ENCODE peak calls at places on chromosomes 2 and 18, in nine cellular contexts. F is stomach, R is transverse colon, C is Panc1, A is prostate gland, W is spleen, Y is HCT116, G is suprapubic skin, M is GM23338. S is an unnamed sample. For H3K4me1, the result is how much of the 10 kb centered on the place peaks cover.

GRCh38 chr18:22840606-22841144 is 92.5 kb upstream of the RBBP8 start:
- DNase-seq in G (no peak), Y (no peak), C (no peak), M (no peak), A (no peak), W (no peak), F (no peak), R (no peak), S (no peak)

GRCh38 chr2:165114345-165114943 is 89.4 kb downstream of the SCN3A start:
- DNase-seq in A (no peak), C (no peak), G (no peak), W (no peak), F (no peak), M (no peak), R (no peak), Y (no peak), S (no peak)

GRCh38 chr2:229571243-229571642 is 143.1 kb downstream of the DNER start:
- DNase-seq in G (no peak), R (no peak), F (no peak), C (no peak), Y (no peak), A (no peak), W (no peak), M (no peak), S (no peak)

GRCh38 chr2:159317392-159318088 is 31.0 kb upstream of the WDSUB1 start:
- DNase-seq in G (no peak), W (no peak), Y (no peak), M (no peak), R (no peak), C (no peak), F (no peak), A (no peak), S (no peak)

GRCh38 chr2:215764441-215765048 is 248.8 kb downstream of the MREG start:
- DNase-seq in W (no peak), R (no peak), M (no peak), G (no peak), A (no peak), F (no peak), Y (no peak), C (no peak), S (no peak)

GRCh38 chr2:209501579-209501978 is 77.7 kb downstream of the MAP2 start:
- DNase-seq in M (no peak), F (no peak), C (no peak), R (no peak), Y (no peak), A (no peak), G (no peak), W (no peak), S (no peak)

GRCh38 chr2:128392207-128392606 is 73.5 kb upstream of the HS6ST1 start:
- DNase-seq in G (no peak), R (no peak), F (no peak), C (no peak), M (no peak), W (no peak), Y (no peak), A (no peak), S (no peak)

GRCh38 chr2:869357-869871 is 81.2 kb upstream of the SNTG2 start:
- DNase-seq in W (no peak), F (no peak), G (no peak), Y (no peak), A (no peak), R (no peak), M (no peak), C (no peak), S (no peak)

GRCh38 chr2:42959148-42959992 is 167.0 kb upstream of the HAAO start:
- DNase-seq in R (no peak), M (no peak), F (no peak), G (no peak), Y (no peak), W (no peak), A (no peak), C (no peak), S (no peak)

GRCh38 chr2:25711641-25712369 is 38.4 kb upstream of the DTNB start:
- DNase-seq in G (no peak), R (no peak), Y (no peak), C (no peak), F (no peak), M (no peak), A (no peak), W (peak), S (no peak)

GRCh38 chr2:38308821-38309220 is 68.3 kb downstream of the ATL2 start:
- DNase-seq in G (no peak), W (no peak), C (no peak), R (no peak), Y (no peak), M (no peak), F (no peak), A (no peak), S (no peak)

GRCh38 chr2:196515608-196516007 is 123.9 kb upstream of the CCDC150 start:
- DNase-seq in R (no peak), W (no peak), M (no peak), G (no peak), A (no peak), F (no peak), C (no peak), Y (no peak), S (no peak)

GRCh38 chr2:45237128-45237527 is 227.9 kb upstream of the SIX2 start:
- DNase-seq in A (no peak), W (no peak), C (no peak), R (no peak), M (no peak), Y (no peak), F (no peak), G (no peak), S (no peak)

GRCh38 chr2:70247364-70248144 is 874 bp downstream of the TIA1 start:
- DNase-seq in A (no peak), C (no peak), F (no peak), W (no peak), G (no peak), Y (no peak), R (no peak), M (no peak), S (no peak)

GRCh38 chr18:78511666-78512065 is 468.0 kb upstream of the SALL3 start:
- DNase-seq in G (no peak), R (no peak), A (no peak), Y (no peak), M (no peak), W (no peak), C (no peak), F (no peak), S (no peak)

GRCh38 chr2:173669271-173669853 is 295.8 kb downstream of the SP3 start:
- DNase-seq in R (no peak), Y (no peak), G (no peak), M (no peak), W (no peak), C (no peak), F (no peak), A (no peak), S (no peak)

GRCh38 chr2:38935568-38936172 is 46.0 kb downstream of the ARHGEF33 start:
- DNase-seq in F (no peak), M (no peak), Y (no peak), G (no peak), C (no peak), W (no peak), R (no peak), A (no peak), S (no peak)

GRCh38 chr18:13500891-13501887 is 225.2 kb downstream of the FAM210A start:
- DNase-seq in Y (no peak), M (peak), G (no peak), A (peak), R (peak), W (no peak), C (no peak), F (peak), S (no peak)

GRCh38 chr2:25480561-25480960 is 138.8 kb upstream of the DNMT3A start:
- DNase-seq in C (no peak), A (no peak), Y (no peak), R (no peak), G (no peak), M (no peak), W (no peak), F (no peak), S (no peak)

GRCh38 chr2:109185801-109186570 is 57.0 kb downstream of the SH3RF3 start:
- DNase-seq in C (no peak), F (no peak), R (peak), M (no peak), W (no peak), Y (no peak), A (no peak), G (no peak), S (no peak)

GRCh38 chr2:26590439-26590838 is 50.7 kb downstream of the CIB4 start:
- DNase-seq in M (no peak), F (no peak), C (no peak), Y (no peak), W (peak), R (no peak), G (no peak), A (no peak), S (no peak)

GRCh38 chr18:69397096-69397495 is 3.6 kb upstream of the DOK6 start:
- DNase-seq in Y (peak), G (no peak), F (no peak), C (no peak), M (peak), A (no peak), R (no peak), W (no peak), S (no peak)

GRCh38 chr2:129733579-129733978 is 245.9 kb upstream of the RAB6C start:
- DNase-seq in M (no peak), C (no peak), F (no peak), Y (no peak), R (no peak), W (no peak), G (no peak), A (no peak), S (no peak)

GRCh38 chr2:60554649-60555065 is 1.2 kb upstream of the BCL11A start:
- DNase-seq in A (no peak), M (peak), R (peak), W (peak), C (no peak), F (no peak), Y (no peak), G (no peak), S (no peak)

GRCh38 chr18:23897293-23897692 is 117.3 kb upstream of the TTC39C start:
- DNase-seq in A (no peak), G (no peak), C (no peak), M (no peak), F (no peak), R (no peak), Y (no peak), W (no peak), S (no peak)

GRCh38 chr18:457120-457519 is 43.4 kb downstream of the COLEC12 start:
- DNase-seq in W (no peak), R (no peak), A (peak), Y (no peak), M (no peak), F (no peak), C (no peak), G (no peak), S (no peak)

GRCh38 chr18:32160547-32160946 is 29.3 kb upstream of the MEP1B start:
- DNase-seq in F (no peak), M (no peak), Y (peak), W (no peak), A (no peak), C (no peak), G (no peak), R (peak), S (no peak)

GRCh38 chr2:20368706-20369105 is 18.1 kb upstream of the PUM2 start:
- DNase-seq in W (no peak), M (no peak), G (no peak), A (no peak), Y (no peak), C (no peak), R (no peak), F (no peak), S (no peak)

GRCh38 chr18:70419526-70419925 is 130.7 kb downstream of the SOCS6 start:
- DNase-seq in R (no peak), M (no peak), F (no peak), A (no peak), C (no peak), G (no peak), W (no peak), Y (no peak), S (no peak)

GRCh38 chr2:176817061-176817565 is 395.5 kb upstream of the HNRNPA3 start:
- DNase-seq in F (no peak), M (peak), A (no peak), Y (no peak), W (no peak), C (no peak), R (no peak), G (no peak), S (no peak)

GRCh38 chr2:32484907-32485306 is 128.1 kb downstream of the BIRC6 start:
- DNase-seq in F (no peak), R (no peak), G (no peak), C (peak), Y (peak), M (no peak), W (no peak), A (no peak), S (no peak)

GRCh38 chr2:8457620-8458255 is 224.1 kb upstream of the ID2 start:
- DNase-seq in F (peak), M (peak), Y (no peak), C (no peak), A (no peak), R (peak), G (no peak), W (no peak), S (no peak)

GRCh38 chr2:215660687-215661086 is 224.8 kb upstream of the FN1 start:
- DNase-seq in A (no peak), M (no peak), R (no peak), F (no peak), C (no peak), Y (no peak), W (no peak), G (no peak), S (no peak)

GRCh38 chr2:168583710-168584521 is 127.8 kb downstream of the CERS6 start:
- DNase-seq in A (no peak), F (no peak), Y (no peak), M (no peak), W (no peak), G (no peak), R (peak), C (no peak), S (no peak)

GRCh38 chr2:238250896-238251295 is 11.1 kb upstream of the HES6 start:
- DNase-seq in R (no peak), G (no peak), C (no peak), F (no peak), W (peak), Y (no peak), M (no peak), A (no peak), S (no peak)

GRCh38 chr18:63016270-63016669 is 300.9 kb downstream of the PHLPP1 start:
- DNase-seq in G (peak), C (peak), M (peak), Y (peak), W (no peak), R (peak), A (peak), F (no peak), S (no peak)

GRCh38 chr2:71478806-71479205 is 25.4 kb downstream of the DYSF start:
- DNase-seq in R (no peak), F (no peak), M (no peak), G (no peak), Y (no peak), A (no peak), W (peak), C (no peak), S (no peak)

GRCh38 chr2:85585781-85586105 is 1.5 kb downstream of the VAMP5 start:
- DNase-seq in R (no peak), W (no peak), M (no peak), F (no peak), G (no peak), Y (no peak), A (no peak), C (no peak), S (no peak)

GRCh38 chr2:126309185-126309584 is 346.8 kb upstream of the GYPC start:
- DNase-seq in C (no peak), A (no peak), F (no peak), G (no peak), Y (no peak), W (no peak), R (no peak), M (no peak), S (no peak)

GRCh38 chr2:16525265-16525887 is 140.3 kb downstream of the CYRIA start:
- DNase-seq in Y (peak), W (no peak), M (peak), R (peak), A (no peak), F (no peak), C (no peak), G (no peak), S (peak)

GRCh38 chr2:16522031-16522818 is 143.4 kb downstream of the CYRIA start:
- DNase-seq in R (no peak), G (no peak), M (no peak), F (no peak), C (no peak), W (no peak), Y (no peak), A (no peak), S (peak)

GRCh38 chr2:16526193-16526592 is 139.4 kb downstream of the CYRIA start:
- DNase-seq in A (no peak), C (no peak), G (no peak), F (no peak), W (no peak), R (no peak), M (no peak), Y (no peak), S (peak)
- TF ChIP-seq POLR2AphosphoS5 in A (no peak), C (no peak), G (no peak), F (no peak), W (no peak), R (no peak), M (no peak), Y (no peak), S (no peak)

GRCh38 chr2:137467246-137467862 is 496.9 kb upstream of the HNMT start:
- DNase-seq in W (no peak), C (peak), F (no peak), M (peak), G (no peak), R (peak), Y (no peak), A (peak), S (no peak)
- TF ChIP-seq CTCF in W (no peak), C (peak), F (peak), M (peak), G (peak), R (no peak), Y (peak), A (no peak), S (peak)

DNA sequence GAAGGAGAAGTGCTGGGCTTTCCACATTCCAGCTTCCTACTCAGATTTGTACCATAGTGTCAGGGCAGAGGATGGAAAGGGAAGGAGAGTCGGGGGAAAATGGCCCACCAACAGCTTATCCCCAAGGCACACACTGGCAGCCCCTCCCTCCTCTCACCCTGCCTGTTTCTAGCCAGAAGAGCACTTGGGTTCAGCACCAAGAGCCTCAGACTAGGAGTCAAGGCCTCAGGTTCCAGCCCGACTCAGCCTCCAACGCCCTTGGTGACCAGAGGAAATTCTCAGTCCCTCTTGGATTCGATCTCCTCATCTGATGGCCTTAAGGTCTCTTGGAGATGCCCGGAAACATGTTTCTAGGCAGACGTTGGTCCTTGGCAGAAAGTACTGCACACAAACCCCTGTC is 53.9 kb downstream of the TNS1 start:
- DNase-seq in M (no peak), G (peak), F (no peak), Y (no peak), A (no peak), R (no peak), C (no peak), W (peak), S (no peak)
- H3K4me1 ChIP-seq in M (under half), G (half or more), F (under half), Y (under half), A (under half), R (under half), C (under half), W (under half), S (half or more)

GRCh38 chr2:236582968-236583367 is 13.3 kb downstream of the ACKR3 start:
- DNase-seq in A (no peak), M (no peak), W (no peak), G (peak), Y (no peak), C (no peak), F (peak), R (no peak), S (no peak)

GRCh38 chr2:236578980-236579745 is 9.5 kb downstream of the ACKR3 start:
- DNase-seq in G (no peak), F (no peak), W (no peak), Y (no peak), A (no peak), C (no peak), M (peak), R (no peak), S (no peak)

GRCh38 chr2:236581546-236581945 is 11.9 kb downstream of the ACKR3 start:
- DNase-seq in Y (no peak), F (no peak), M (no peak), C (no peak), G (no peak), A (no peak), W (no peak), R (no peak), S (no peak)

GRCh38 chr2:236579746-236580315 is 10.2 kb downstream of the ACKR3 start:
- DNase-seq in G (no peak), Y (no peak), R (no peak), M (no peak), C (no peak), F (no peak), W (no peak), A (no peak), S (no peak)

GRCh38 chr2:236580746-236581355 is 11.2 kb downstream of the ACKR3 start:
- DNase-seq in Y (no peak), G (no peak), A (no peak), W (no peak), F (no peak), R (no peak), C (no peak), M (no peak), S (no peak)
- TF ChIP-seq POLR2AphosphoS5 in Y (no peak), G (no peak), A (no peak), W (no peak), F (no peak), R (no peak), C (no peak), M (no peak), S (no peak)

GRCh38 chr18:2510416-2510815 is 60.9 kb downstream of the METTL4 start:
- DNase-seq in A (no peak), W (no peak), Y (no peak), M (no peak), F (no peak), C (no peak), G (no peak), R (no peak), S (no peak)
- TF ChIP-seq CTCF in A (no peak), W (no peak), Y (no peak), M (no peak), F (no peak), C (no peak), G (no peak), R (no peak), S (no peak)